ENCODE peak calls at places on chromosomes 11 and 22, in four cellular contexts. One of them, this sample, is unnamed.
A peak's percentile ranks its signal among the peaks of the same experiment; 100 is the strongest.

GRCh38 chr22:44085743-44086741 is 61.9 kb downstream of the PARVB start:
- DNase-seq in transverse colon: peak; percentile 72
- DNase-seq in Peyer's patch: peak; percentile 36
- DNase-seq in esophagus squamous epithelium: no peak
- DNase-seq in this sample: peak; percentile 50

GRCh38 chr22:49687333-49687732 is 140.3 kb downstream of the BRD1 start:
- DNase-seq in esophagus squamous epithelium: no peak
- DNase-seq in transverse colon: no peak
- DNase-seq in Peyer's patch: no peak
- DNase-seq in this sample: no peak

GRCh38 chr11:46239801-46240061 is 37.7 kb upstream of the CREB3L1 start:
- DNase-seq in transverse colon: no peak
- DNase-seq in Peyer's patch: no peak
- DNase-seq in esophagus squamous epithelium: no peak
- DNase-seq in this sample: no peak

GRCh38 chr11:68213135-68213515 is at the start of gene KMT5B:
- DNase-seq in esophagus squamous epithelium: no peak
- DNase-seq in Peyer's patch: peak; percentile 26
- DNase-seq in transverse colon: peak; percentile 58
- DNase-seq in this sample: no peak

GRCh38 chr11:57466680-57467079 is 6.4 kb downstream of the RTN4RL2 start:
- DNase-seq in transverse colon: no peak
- DNase-seq in esophagus squamous epithelium: no peak
- DNase-seq in Peyer's patch: no peak
- DNase-seq in this sample: no peak

GRCh38 chr11:69463181-69463891 is 18.1 kb upstream of the LINC01488 start:
- DNase-seq in Peyer's patch: no peak
- DNase-seq in esophagus squamous epithelium: no peak
- DNase-seq in transverse colon: no peak
- DNase-seq in this sample: peak; percentile 10

GRCh38 chr11:111549196-111549868 is 8.8 kb downstream of the LAYN start:
- DNase-seq in Peyer's patch: no peak
- DNase-seq in transverse colon: no peak
- DNase-seq in esophagus squamous epithelium: no peak
- DNase-seq in this sample: no peak

GRCh38 chr22:22092974-22093373 is 110.4 kb upstream of the TOP3B start:
- DNase-seq in transverse colon: no peak
- DNase-seq in esophagus squamous epithelium: no peak
- DNase-seq in Peyer's patch: no peak
- DNase-seq in this sample: no peak

GRCh38 chr11:86978756-86979608 is 23.8 kb upstream of the FZD4 start:
- DNase-seq in Peyer's patch: no peak
- DNase-seq in esophagus squamous epithelium: no peak
- DNase-seq in transverse colon: no peak
- DNase-seq in this sample: no peak

GRCh38 chr11:57417056-57417455 is 9.9 kb downstream of the SLC43A3 start:
- DNase-seq in esophagus squamous epithelium: no peak
- DNase-seq in transverse colon: no peak
- DNase-seq in Peyer's patch: no peak
- DNase-seq in this sample: no peak

GRCh38 chr11:121354192-121354591 is 61.6 kb downstream of the SC5D start:
- DNase-seq in esophagus squamous epithelium: no peak
- DNase-seq in Peyer's patch: no peak
- DNase-seq in transverse colon: no peak
- DNase-seq in this sample: no peak

GRCh38 chr11:46315033-46315738 is 32.1 kb upstream of the DGKZ start:
- DNase-seq in esophagus squamous epithelium: no peak
- DNase-seq in Peyer's patch: peak; percentile 72
- DNase-seq in transverse colon: peak; percentile 72
- DNase-seq in this sample: no peak

GRCh38 chr11:124329787-124330478 is 9.9 kb upstream of the OR8D2 start:
- DNase-seq in transverse colon: no peak
- DNase-seq in esophagus squamous epithelium: no peak
- DNase-seq in Peyer's patch: no peak
- DNase-seq in this sample: no peak

GRCh38 chr11:503179-503981 is 3.7 kb downstream of the RNH1 start:
- DNase-seq in Peyer's patch: peak; percentile 49
- DNase-seq in transverse colon: peak; percentile 54
- DNase-seq in esophagus squamous epithelium: no peak
- DNase-seq in this sample: no peak

GRCh38 chr11:72069787-72070251 is 10.5 kb downstream of the NUMA1 start:
- DNase-seq in transverse colon: peak; percentile 83
- DNase-seq in esophagus squamous epithelium: no peak
- DNase-seq in Peyer's patch: peak; percentile 26
- DNase-seq in this sample: peak; percentile 84

GRCh38 chr22:44758354-44758969 is 6.1 kb downstream of the ARHGAP8 start:
- DNase-seq in esophagus squamous epithelium: no peak
- DNase-seq in Peyer's patch: no peak
- DNase-seq in transverse colon: no peak
- DNase-seq in this sample: no peak

GRCh38 chr11:69393865-69394233 is 87.6 kb upstream of the LINC01488 start:
- DNase-seq in Peyer's patch: no peak
- DNase-seq in transverse colon: no peak
- DNase-seq in esophagus squamous epithelium: no peak
- DNase-seq in this sample: peak; percentile 46

GRCh38 chr11:22670803-22671202 is 4.4 kb downstream of the GAS2 start:
- DNase-seq in transverse colon: no peak
- DNase-seq in Peyer's patch: no peak
- DNase-seq in esophagus squamous epithelium: no peak
- DNase-seq in this sample: no peak

GRCh38 chr22:26172389-26172990 is 3.2 kb downstream of the SEZ6L start:
- DNase-seq in esophagus squamous epithelium: no peak
- DNase-seq in Peyer's patch: no peak
- DNase-seq in transverse colon: peak; percentile 33
- DNase-seq in this sample: peak; percentile 35
- H3K27me3 ChIP-seq in esophagus squamous epithelium: peaks cover 7% of the 10 kb centered on the region
- H3K27me3 ChIP-seq in Peyer's patch: peaks cover 18% of the 10 kb centered on the region
- H3K27me3 ChIP-seq in transverse colon: peaks cover 74% of the 10 kb centered on the region
- H3K27me3 ChIP-seq in this sample: peaks cover 4% of the 10 kb centered on the region

GRCh38 chr11:45180158-45180887 is 33.9 kb downstream of the PRDM11 start:
- DNase-seq in transverse colon: peak; percentile 73
- DNase-seq in esophagus squamous epithelium: no peak
- DNase-seq in Peyer's patch: peak; percentile 26
- DNase-seq in this sample: peak; percentile 58

GRCh38 chr11:45182902-45183301 is 36.5 kb downstream of the PRDM11 start:
- DNase-seq in transverse colon: peak; percentile 51
- DNase-seq in Peyer's patch: no peak
- DNase-seq in esophagus squamous epithelium: no peak
- DNase-seq in this sample: no peak

GRCh38 chr11:45181595-45182550 is 35.4 kb downstream of the PRDM11 start:
- DNase-seq in transverse colon: no peak
- DNase-seq in Peyer's patch: no peak
- DNase-seq in esophagus squamous epithelium: no peak
- DNase-seq in this sample: no peak

GRCh38 chr11:45179686-45180085 is 33.2 kb downstream of the PRDM11 start:
- DNase-seq in esophagus squamous epithelium: no peak
- DNase-seq in Peyer's patch: no peak
- DNase-seq in transverse colon: no peak
- DNase-seq in this sample: no peak

GRCh38 chr11:45180888-45181594 is 34.6 kb downstream of the PRDM11 start:
- DNase-seq in transverse colon: peak; percentile 76
- DNase-seq in esophagus squamous epithelium: no peak
- DNase-seq in Peyer's patch: no peak
- DNase-seq in this sample: peak; percentile 63
- TF ChIP-seq POLR2A in transverse colon: peak; percentile 53
- TF ChIP-seq POLR2A in esophagus squamous epithelium: no peak
- TF ChIP-seq POLR2A in Peyer's patch: no peak
- TF ChIP-seq POLR2A in this sample: no peak

DNA sequence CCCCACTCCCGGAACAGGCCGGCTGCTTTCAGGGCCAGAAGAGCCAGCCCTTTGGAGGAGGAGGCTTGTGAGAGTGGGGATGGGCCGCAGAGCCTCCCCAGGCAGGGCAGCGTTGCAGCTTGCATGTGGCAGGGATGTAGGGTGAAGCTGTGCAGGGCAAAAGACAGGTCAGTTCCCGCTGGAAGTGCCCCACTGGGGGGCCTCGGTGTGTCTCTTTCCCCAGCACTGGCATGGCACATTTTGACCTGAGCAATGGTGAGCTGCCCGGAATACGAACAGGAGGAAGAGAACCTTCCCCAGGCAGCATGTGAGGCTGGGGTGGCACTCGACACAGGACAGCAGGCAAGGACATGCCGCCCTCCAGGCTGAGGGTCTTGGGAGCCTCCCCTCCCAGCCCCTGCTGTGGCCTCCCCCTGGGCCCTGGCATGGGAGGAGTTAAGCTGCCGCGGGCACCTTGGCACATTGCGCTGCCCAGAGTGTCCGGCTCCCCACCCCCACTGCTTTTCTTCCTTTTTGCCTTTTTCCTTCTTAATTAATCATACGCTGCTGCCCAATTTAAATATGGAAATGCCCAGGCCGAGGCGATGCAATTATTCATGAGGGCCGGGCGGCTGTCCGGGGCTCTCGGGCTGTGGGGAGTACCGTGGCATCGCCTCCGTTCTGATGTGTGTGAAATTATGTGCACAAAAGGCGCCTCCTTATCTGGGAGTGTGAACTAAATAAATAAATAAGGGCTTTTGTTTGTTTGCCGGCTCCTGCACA is 76.0 kb upstream of the WNT7B start:
- DNase-seq in esophagus squamous epithelium: no peak
- DNase-seq in transverse colon: peak; percentile 69
- DNase-seq in Peyer's patch: peak; percentile 47
- DNase-seq in this sample: peak; percentile 67
- H3K27me3 ChIP-seq in esophagus squamous epithelium: no peaks in the 10 kb centered on the region
- H3K27me3 ChIP-seq in transverse colon: no peaks in the 10 kb centered on the region
- H3K27me3 ChIP-seq in Peyer's patch: no peaks in the 10 kb centered on the region
- H3K27me3 ChIP-seq in this sample: no peaks in the 10 kb centered on the region

GRCh38 chr11:36151933-36152580 is 137.2 kb downstream of the COMMD9 start:
- DNase-seq in Peyer's patch: no peak
- DNase-seq in transverse colon: no peak
- DNase-seq in esophagus squamous epithelium: no peak
- DNase-seq in this sample: no peak

GRCh38 chr11:36148701-36149100 is 140.5 kb downstream of the COMMD9 start:
- DNase-seq in transverse colon: no peak
- DNase-seq in esophagus squamous epithelium: no peak
- DNase-seq in Peyer's patch: no peak
- DNase-seq in this sample: no peak

GRCh38 chr11:36150986-36151385 is 138.2 kb downstream of the COMMD9 start:
- DNase-seq in Peyer's patch: no peak
- DNase-seq in esophagus squamous epithelium: no peak
- DNase-seq in transverse colon: no peak
- DNase-seq in this sample: no peak

GRCh38 chr11:36147491-36147890 is 141.7 kb downstream of the COMMD9 start:
- DNase-seq in Peyer's patch: no peak
- DNase-seq in esophagus squamous epithelium: no peak
- DNase-seq in transverse colon: no peak
- DNase-seq in this sample: no peak

DNA sequence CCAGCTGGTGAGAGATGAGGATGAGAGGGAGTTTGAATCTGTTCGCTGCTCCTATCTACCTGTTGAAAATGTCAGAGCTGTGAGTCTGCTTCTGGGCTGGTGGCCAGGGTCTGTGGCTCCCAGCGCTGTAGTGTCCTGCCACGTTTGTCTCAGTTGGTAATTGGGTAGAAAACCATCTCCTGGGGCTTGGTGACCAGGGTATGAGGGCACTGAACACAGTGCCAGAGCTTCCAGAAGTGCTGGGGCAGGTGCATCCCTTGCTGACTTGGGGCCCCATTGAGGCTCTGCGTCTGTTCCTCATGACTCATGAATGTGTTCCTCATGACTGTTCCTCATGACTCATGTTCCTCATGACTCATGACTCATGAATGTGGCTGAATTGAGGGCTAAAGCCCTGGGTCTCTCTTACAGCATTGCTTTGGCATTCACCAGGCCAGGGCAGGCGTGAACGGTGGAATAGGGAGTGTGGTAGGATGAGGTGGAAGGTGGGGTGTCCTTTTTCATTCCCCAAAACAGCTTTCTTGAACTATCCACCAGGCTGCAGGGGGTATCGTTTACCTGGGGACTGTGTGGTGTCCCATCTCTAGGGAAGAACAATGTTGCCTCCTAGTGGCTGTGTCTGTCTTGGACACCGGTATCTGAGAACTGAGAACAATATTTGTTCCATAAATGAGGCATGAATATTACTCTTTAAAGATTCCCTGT is 139.5 kb downstream of the COMMD9 start:
- DNase-seq in transverse colon: peak; percentile 24
- DNase-seq in esophagus squamous epithelium: no peak
- DNase-seq in Peyer's patch: no peak
- DNase-seq in this sample: no peak
- TF ChIP-seq POLR2A in transverse colon: no peak
- TF ChIP-seq POLR2A in esophagus squamous epithelium: no peak
- TF ChIP-seq POLR2A in Peyer's patch: no peak
- TF ChIP-seq POLR2A in this sample: no peak

This sample was measured in right lobe of liver.